ENCODE peak calls at places on chromosomes 6 and 20, in seven cellular contexts. S is ovary, A is uterus, R is adrenal gland, G is sigmoid colon, U is body of pancreas, J is spleen. O is an unnamed sample.
A peak's percentile ranks its signal among the peaks of the same experiment; 100 is the strongest.

GRCh38 chr6:125986295-125986955 is at the start of gene TRMT11:
- DNase-seq in A (peak; percentile 87), G (peak; percentile 93), J (peak; percentile 94), U (peak; percentile 88), S (peak; percentile 87), R (peak; percentile 90), O (peak; percentile 92)

GRCh38 chr20:57657537-57658446 is 37.6 kb upstream of the ZBP1 start:
- DNase-seq in R (peak; percentile 13), U (peak; percentile 15), A (peak; percentile 32), J (peak; percentile 85), G (peak; percentile 68), S (peak; percentile 21), O (peak; percentile 70)

GRCh38 chr6:6690144-6690483 is 101.6 kb downstream of the LY86 start:
- DNase-seq in G (no peak), J (no peak), A (no peak), S (no peak), U (no peak), R (no peak), O (no peak)

GRCh38 chr20:51313275-51313898 is 229.1 kb downstream of the NFATC2 start:
- DNase-seq in G (no peak), U (no peak), A (no peak), J (no peak), S (no peak), R (no peak), O (no peak)

GRCh38 chr6:34834789-34835518 is 43.1 kb downstream of the BLTP3A start:
- DNase-seq in S (no peak), G (no peak), U (no peak), R (no peak), A (no peak), J (no peak), O (no peak)

GRCh38 chr20:37363221-37364012 is 17.5 kb downstream of the SRC start:
- DNase-seq in U (no peak), A (no peak), G (peak; percentile 63), R (peak; percentile 70), J (peak; percentile 67), S (no peak), O (no peak)

GRCh38 chr20:1373036-1373435 is 19.8 kb downstream of the FKBP1A start:
- DNase-seq in S (no peak), A (no peak), G (no peak), U (no peak), J (no peak), R (no peak), O (no peak)

GRCh38 chr6:1554881-1555569 is 54.7 kb upstream of the FOXC1 start:
- DNase-seq in A (peak; percentile 76), J (peak; percentile 89), G (peak; percentile 86), U (peak; percentile 50), S (peak; percentile 89), R (peak; percentile 38), O (peak; percentile 89)

GRCh38 chr6:147390909-147391536 is 117.5 kb upstream of the SAMD5 start:
- DNase-seq in J (no peak), S (no peak), R (no peak), A (no peak), U (no peak), G (no peak), O (no peak)

GRCh38 chr20:272718-273117 is 15.2 kb downstream of the DEFB132 start:
- DNase-seq in A (no peak), S (no peak), U (no peak), G (no peak), J (no peak), R (no peak), O (no peak)

GRCh38 chr20:59013959-59014608 is 5.1 kb upstream of the TUBB1 start:
- DNase-seq in J (peak; percentile 65), U (no peak), A (no peak), S (no peak), G (peak; percentile 33), R (no peak), O (no peak)

GRCh38 chr6:108837236-108837971 is 10.8 kb upstream of the ARMC2 start:
- DNase-seq in R (no peak), U (no peak), S (no peak), G (no peak), A (no peak), J (no peak), O (no peak)

GRCh38 chr6:149015224-149015876 is 268.5 kb downstream of the UST start:
- DNase-seq in A (no peak), J (no peak), S (no peak), G (no peak), U (no peak), R (no peak), O (no peak)

GRCh38 chr20:13546497-13547131 is 92.1 kb downstream of the TASP1 start:
- DNase-seq in J (peak; percentile 86), R (peak; percentile 78), G (peak; percentile 89), A (peak; percentile 71), U (peak; percentile 81), S (peak; percentile 46), O (peak; percentile 71)

GRCh38 chr20:61126369-61127195 is 125.5 kb upstream of the CDH4 start:
- DNase-seq in A (no peak), U (no peak), G (no peak), S (no peak), R (no peak), J (no peak), O (no peak)

GRCh38 chr6:31180500-31180899 is 10.0 kb upstream of the POU5F1 start:
- DNase-seq in J (peak; percentile 87), R (peak; percentile 73), G (peak; percentile 68), U (peak; percentile 74), S (peak; percentile 82), A (peak; percentile 66), O (peak; percentile 87)

GRCh38 chr6:123895346-123895745 is 91.7 kb downstream of the NKAIN2 start:
- DNase-seq in U (no peak), R (no peak), J (no peak), S (no peak), G (no peak), A (no peak), O (no peak)

GRCh38 chr6:170176621-170177382 is 114.1 kb downstream of the DLL1 start:
- DNase-seq in R (no peak), S (peak; percentile 72), G (no peak), U (no peak), A (peak; percentile 48), J (peak; percentile 64), O (no peak)

GRCh38 chr20:36572701-36573102 is 695 bp upstream of the TGIF2 start:
- DNase-seq in S (no peak), U (peak; percentile 33), R (peak; percentile 29), G (no peak), J (no peak), A (no peak), O (no peak)

GRCh38 chr6:76684881-76685280 is 612.4 kb upstream of the IMPG1 start:
- DNase-seq in G (no peak), S (no peak), R (no peak), J (no peak), A (no peak), U (no peak), O (no peak)

GRCh38 chr20:10110151-10110550 is 75.4 kb downstream of the ANKEF1 start:
- DNase-seq in J (no peak), S (no peak), U (no peak), A (no peak), R (no peak), G (no peak), O (no peak)

GRCh38 chr6:38876470-38876869 is 161.4 kb downstream of the DNAH8 start:
- DNase-seq in U (no peak), G (no peak), R (no peak), S (no peak), J (no peak), A (no peak), O (no peak)

GRCh38 chr6:2876210-2877056 is 26.7 kb downstream of the SERPINB9 start:
- DNase-seq in U (peak; percentile 57), J (peak; percentile 89), R (peak; percentile 94), A (peak; percentile 60), S (peak; percentile 63), G (no peak), O (peak; percentile 86)
- TF ChIP-seq POLR2A in U (peak; percentile 58), J (no peak), R (peak; percentile 85), A (peak; percentile 19), S (no peak), G (no peak), O (no peak)

GRCh38 chr20:64035066-64035932 is 683 bp upstream of the C20orf204 start:
- DNase-seq in J (peak; percentile 73), G (peak; percentile 42), S (no peak), U (no peak), R (no peak), A (no peak), O (no peak)
- TF ChIP-seq POLR2A in J (no peak), G (no peak), S (no peak), U (no peak), R (no peak), A (no peak), O (no peak)

DNA sequence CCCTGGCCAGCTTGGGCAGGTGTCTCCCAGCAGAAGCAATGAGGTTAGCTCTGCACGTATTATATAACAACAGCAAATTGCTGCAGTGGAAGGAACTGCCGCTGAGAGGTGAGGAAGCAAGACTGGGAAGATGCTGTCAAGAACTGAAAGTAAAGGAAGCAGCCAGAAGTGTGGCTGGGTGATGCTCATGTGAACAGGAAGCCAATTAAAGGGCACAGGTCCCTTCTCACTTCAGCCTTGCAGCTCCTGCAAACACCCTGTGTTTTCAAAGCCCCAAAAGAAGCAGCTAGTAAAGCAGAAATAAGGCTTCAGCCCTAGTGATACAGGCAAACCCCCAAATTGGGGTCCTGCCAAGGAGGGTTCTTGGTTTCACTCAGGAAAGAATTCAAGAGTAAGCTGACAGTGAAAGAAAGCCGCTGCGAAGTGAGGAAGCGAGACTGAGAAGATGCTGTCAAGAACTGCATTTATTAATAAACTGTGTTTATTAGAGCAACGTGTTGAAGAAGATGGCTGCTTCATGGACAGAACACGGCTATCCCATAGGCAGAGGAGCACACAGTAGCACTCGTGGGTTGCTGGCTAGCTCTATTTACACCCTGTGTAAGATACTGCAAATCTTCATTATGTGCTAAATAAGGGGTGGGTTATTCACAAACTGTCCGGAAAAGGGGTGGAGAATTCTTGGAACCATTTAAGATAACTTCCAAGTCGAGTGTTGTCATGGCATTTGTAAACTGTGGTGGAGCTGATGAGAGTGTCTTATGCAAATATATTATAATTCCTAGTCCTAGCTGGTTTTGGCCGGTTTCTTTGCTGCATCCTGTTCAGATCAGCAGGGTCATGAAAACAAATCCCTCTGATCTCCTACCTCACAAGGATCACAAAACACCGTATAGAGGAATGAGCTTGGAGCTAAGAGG is 152.2 kb downstream of the LINC00237 start:
- DNase-seq in U (no peak), J (no peak), G (no peak), S (no peak), A (no peak), R (no peak), O (no peak)
- TF ChIP-seq POLR2A in U (no peak), J (no peak), G (no peak), S (no peak), A (no peak), R (no peak), O (no peak)

GRCh38 chr6:167829513-167829912 is 2.8 kb downstream of the AFDN start:
- DNase-seq in U (no peak), G (no peak), J (no peak), A (no peak), R (no peak), S (no peak), O (no peak)

GRCh38 chr6:167826230-167827061 is at the start of gene AFDN:
- DNase-seq in A (peak; percentile 75), S (peak; percentile 86), J (peak; percentile 94), G (peak; percentile 91), U (peak; percentile 80), R (peak; percentile 74), O (peak; percentile 83)

GRCh38 chr6:167828325-167828956 is 1.7 kb downstream of the AFDN start:
- DNase-seq in G (no peak), U (no peak), R (no peak), S (no peak), J (no peak), A (no peak), O (no peak)

GRCh38 chr6:167827062-167827587 is 414 bp downstream of the AFDN start:
- DNase-seq in A (peak; percentile 43), R (peak; percentile 26), U (peak; percentile 52), S (peak; percentile 65), J (peak; percentile 88), G (peak; percentile 70), O (no peak)

GRCh38 chr6:167827588-167828324 is 1.0 kb downstream of the AFDN start:
- DNase-seq in J (peak; percentile 86), A (peak; percentile 50), U (peak; percentile 62), G (peak; percentile 78), S (peak; percentile 70), R (peak; percentile 69), O (peak; percentile 63)
- TF ChIP-seq POLR2A in J (no peak), A (no peak), U (peak; percentile 66), G (no peak), S (no peak), R (peak; percentile 50), O (no peak)